ENCODE peak calls at places on chromosomes 3 and 15, in seven cellular contexts. Z is NCI-H2171 treated with DMSO at 0.1 percent for 48 hours; K is HAP-1; P is myocyte; X is effector CD4-positive, alpha-beta T cell; D is CD8-positive, alpha-beta T cell; O is HT1080. M is an unnamed sample.

GRCh38 chr15:76285241-76285825 is 25.9 kb downstream of the ETFA start:
- DNase-seq in Z (peak; percentile 38), K (no peak), P (peak; percentile 17), X (no peak), D (no peak), O (no peak), M (peak; percentile 14)

GRCh38 chr3:171393032-171393744 is 67.0 kb downstream of the TNIK start:
- DNase-seq in Z (peak; percentile 74), K (no peak), P (peak; percentile 92), X (no peak), D (no peak), O (no peak), M (peak; percentile 44)

GRCh38 chr3:99753268-99753975 is 64.2 kb upstream of the CMSS1 start:
- DNase-seq in Z (peak; percentile 57), K (peak; percentile 66), P (peak; percentile 69), X (no peak), D (no peak), O (peak; percentile 66), M (peak; percentile 25)

GRCh38 chr3:194119831-194120230 is 16.1 kb upstream of the HES1 start:
- DNase-seq in Z (no peak), K (no peak), P (no peak), X (no peak), D (no peak), O (no peak), M (no peak)

GRCh38 chr15:69697913-69698312 is 245.3 kb downstream of the RPLP1 start:
- DNase-seq in Z (peak; percentile 86), K (no peak), P (no peak), X (no peak), D (no peak), O (no peak), M (no peak)

GRCh38 chr3:130800829-130801228 is 54.2 kb upstream of the PIK3R4 start:
- DNase-seq in Z (no peak), K (no peak), P (no peak), X (no peak), D (no peak), O (peak; percentile 50), M (no peak)

GRCh38 chr15:67109141-67110034 is 44.0 kb downstream of the SMAD3 start:
- DNase-seq in Z (no peak), K (no peak), P (peak; percentile 82), X (no peak), D (no peak), O (peak; percentile 82), M (no peak)

GRCh38 chr3:169173231-169173630 is 490.3 kb downstream of the MECOM start:
- DNase-seq in Z (no peak), K (peak; percentile 60), P (peak; percentile 41), X (no peak), D (no peak), O (no peak), M (no peak)

GRCh38 chr3:53350652-53351051 is 3.3 kb upstream of the DCP1A start:
- DNase-seq in Z (peak; percentile 12), K (peak; percentile 97), P (peak; percentile 9), X (no peak), D (no peak), O (peak; percentile 24), M (peak; percentile 32)

GRCh38 chr3:73419993-73420392 is 204.7 kb downstream of the PDZRN3 start:
- DNase-seq in Z (no peak), K (no peak), P (no peak), X (no peak), D (no peak), O (no peak), M (no peak)

GRCh38 chr3:8183627-8184026 is 318.0 kb upstream of the LMCD1 start:
- DNase-seq in Z (no peak), K (no peak), P (no peak), X (no peak), D (no peak), O (no peak), M (no peak)

GRCh38 chr3:165195628-165196576 is at the start of gene SLITRK3:
- DNase-seq in Z (no peak), K (peak; percentile 22), P (no peak), X (no peak), D (no peak), O (no peak), M (no peak)

GRCh38 chr15:20665653-20666052 is 124.1 kb upstream of the GOLGA6L6 start:
- DNase-seq in Z (no peak), K (no peak), P (no peak), X (no peak), D (no peak), O (no peak), M (no peak)

GRCh38 chr3:45664558-45664957 is 24.6 kb upstream of the SACM1L start:
- DNase-seq in Z (no peak), K (no peak), P (no peak), X (peak; percentile 63), D (peak; percentile 76), O (no peak), M (no peak)

GRCh38 chr3:135739755-135740154 is 225.8 kb upstream of the PPP2R3A start:
- DNase-seq in Z (no peak), K (no peak), P (no peak), X (no peak), D (no peak), O (no peak), M (no peak)

GRCh38 chr15:80660114-80660513 is 35.0 kb upstream of the ABHD17C start:
- DNase-seq in Z (no peak), K (peak; percentile 50), P (peak; percentile 69), X (no peak), D (no peak), O (peak; percentile 57), M (no peak)

GRCh38 chr3:48320994-48321393 is 12.5 kb downstream of the SPINK8 start:
- DNase-seq in Z (no peak), K (no peak), P (no peak), X (no peak), D (no peak), O (no peak), M (no peak)

GRCh38 chr15:63915209-63915887 is 81.6 kb upstream of the HERC1 start:
- DNase-seq in Z (peak; percentile 25), K (no peak), P (peak; percentile 76), X (no peak), D (no peak), O (no peak), M (no peak)

GRCh38 chr3:135310317-135310716 is 515.3 kb downstream of the EPHB1 start:
- DNase-seq in Z (no peak), K (no peak), P (no peak), X (no peak), D (no peak), O (peak; percentile 61), M (no peak)

GRCh38 chr3:174442317-174442682 is 416.8 kb upstream of the NAALADL2 start:
- DNase-seq in Z (no peak), K (no peak), P (no peak), X (no peak), D (no peak), O (no peak), M (no peak)

GRCh38 chr3:25007974-25008658 is 419.9 kb upstream of the RARB start:
- DNase-seq in Z (no peak), K (no peak), P (no peak), X (no peak), D (no peak), O (peak; percentile 38), M (no peak)

GRCh38 chr15:42152196-42152920 is 4.1 kb downstream of the PLA2G4F start:
- DNase-seq in Z (no peak), K (no peak), P (peak; percentile 42), X (no peak), D (no peak), O (no peak), M (no peak)

GRCh38 chr15:54605556-54605955 is 591.2 kb downstream of the RSL24D1 start:
- DNase-seq in Z (no peak), K (no peak), P (no peak), X (no peak), D (no peak), O (no peak), M (no peak)

GRCh38 chr3:156455839-156456238 is 99.1 kb downstream of the SSR3 start:
- DNase-seq in Z (no peak), K (peak; percentile 16), P (no peak), X (no peak), D (no peak), O (peak; percentile 44), M (no peak)

GRCh38 chr15:75171408-75171807 is 30.3 kb upstream of the C15orf39 start:
- DNase-seq in Z (no peak), K (no peak), P (peak; percentile 94), X (no peak), D (no peak), O (peak; percentile 96), M (no peak)

GRCh38 chr3:183018416-183019192 is 38.3 kb upstream of the DCUN1D1 start:
- DNase-seq in Z (no peak), K (no peak), P (no peak), X (no peak), D (no peak), O (no peak), M (no peak)

GRCh38 chr3:122890077-122890484 is 95.2 kb downstream of the SLC49A4 start:
- DNase-seq in Z (peak; percentile 95), K (no peak), P (peak; percentile 47), X (no peak), D (no peak), O (peak; percentile 74), M (no peak)

GRCh38 chr15:39442898-39443297 is 138.0 kb upstream of the THBS1 start:
- DNase-seq in Z (no peak), K (no peak), P (no peak), X (no peak), D (no peak), O (no peak), M (no peak)

GRCh38 chr3:12143949-12144504 is 14.7 kb downstream of the TIMP4 start:
- DNase-seq in Z (no peak), K (no peak), P (peak; percentile 95), X (no peak), D (no peak), O (no peak), M (no peak)

GRCh38 chr3:65265511-65265910 is 577.7 kb upstream of the ADAMTS9 start:
- DNase-seq in Z (no peak), K (no peak), P (peak; percentile 60), X (no peak), D (no peak), O (no peak), M (no peak)

GRCh38 chr3:125200731-125201139 is 11.8 kb downstream of the SLC12A8 start:
- DNase-seq in Z (no peak), K (no peak), P (no peak), X (no peak), D (no peak), O (no peak), M (no peak)

GRCh38 chr3:27626596-27627118 is 95.5 kb downstream of the EOMES start:
- DNase-seq in Z (no peak), K (no peak), P (no peak), X (no peak), D (no peak), O (no peak), M (no peak)

GRCh38 chr3:188491276-188491687 is 337.3 kb downstream of the LPP start:
- DNase-seq in Z (no peak), K (no peak), P (peak; percentile 64), X (no peak), D (no peak), O (no peak), M (no peak)

GRCh38 chr15:68204361-68204760 is 771 bp downstream of the CALML4 start:
- DNase-seq in Z (no peak), K (no peak), P (no peak), X (no peak), D (no peak), O (no peak), M (no peak)

GRCh38 chr3:81554348-81554747 is 207.1 kb downstream of the GBE1 start:
- DNase-seq in Z (no peak), K (no peak), P (peak; percentile 41), X (no peak), D (no peak), O (no peak), M (no peak)